ENCODE peak calls at places on chromosomes 3 and 15, in six cellular contexts. C is tibial artery; Y is GM20000; T is stimulated activated CD4-positive, alpha-beta T cell treated with anti-CD3 and anti-CD28 coated beads, Interleukin-1b, Interleukin-23, amount 100 ng/mL, for 1 hour; P is NCI-H446 treated with DMSO at 0.1 percent for 48 hours; U is IMR-90. A is an unnamed sample.

GRCh38 chr3:66336358-66336766 is 115.6 kb downstream of the SLC25A26 start:
- DNase-seq in C (no peak), Y (no peak), T (no peak), P (no peak), U (peak), A (no peak)

GRCh38 chr3:189001559-189001958 is 170.2 kb upstream of the TPRG1 start:
- DNase-seq in C (no peak), Y (no peak), T (no peak), P (no peak), U (peak), A (peak)

GRCh38 chr3:170475091-170475705 is 56.5 kb downstream of the CLDN11 start:
- DNase-seq in C (no peak), Y (no peak), T (no peak), P (no peak), U (peak), A (no peak)

GRCh38 chr15:52309154-52309548 is 13.5 kb upstream of the MYO5C start:
- DNase-seq in C (no peak), Y (peak), T (no peak), P (no peak), U (no peak), A (no peak)

GRCh38 chr3:4302747-4303146 is 422 bp upstream of the SETMAR start:
- DNase-seq in C (no peak), Y (peak), T (no peak), P (no peak), U (no peak), A (no peak)

GRCh38 chr15:63368503-63368902 is 13.1 kb downstream of the CA12 start:
- DNase-seq in C (no peak), Y (no peak), T (no peak), P (no peak), U (no peak), A (no peak)

GRCh38 chr3:171362575-171362974 is 97.6 kb downstream of the TNIK start:
- DNase-seq in C (no peak), Y (no peak), T (no peak), P (no peak), U (no peak), A (no peak)

GRCh38 chr3:159583662-159584061 is 405.0 kb upstream of the IL12A start:
- DNase-seq in C (no peak), Y (no peak), T (no peak), P (no peak), U (no peak), A (no peak)

GRCh38 chr3:190070623-190071347 is 49.9 kb downstream of the P3H2 start:
- DNase-seq in C (no peak), Y (no peak), T (no peak), P (no peak), U (peak), A (peak)

GRCh38 chr3:186946756-186947375 is 16.5 kb downstream of the ST6GAL1 start:
- DNase-seq in C (no peak), Y (peak), T (no peak), P (no peak), U (no peak), A (no peak)

GRCh38 chr3:20254268-20255117 is 68.5 kb upstream of the SGO1 start:
- DNase-seq in C (no peak), Y (no peak), T (no peak), P (no peak), U (no peak), A (no peak)

GRCh38 chr3:195263925-195264575 is 6.9 kb downstream of the XXYLT1 start:
- DNase-seq in C (no peak), Y (no peak), T (no peak), P (no peak), U (no peak), A (no peak)

GRCh38 chr15:61996056-61996635 is 64.1 kb downstream of the VPS13C start:
- DNase-seq in C (no peak), Y (peak), T (no peak), P (no peak), U (peak), A (no peak)

GRCh38 chr3:160720123-160720746 is 35.8 kb upstream of the PPM1L start:
- DNase-seq in C (no peak), Y (peak), T (no peak), P (no peak), U (no peak), A (no peak)

GRCh38 chr15:60101416-60101815 is 97.3 kb downstream of the FOXB1 start:
- DNase-seq in C (no peak), Y (no peak), T (no peak), P (no peak), U (no peak), A (no peak)

GRCh38 chr3:70789878-70790277 is 477.4 kb upstream of the MDFIC2 start:
- DNase-seq in C (no peak), Y (no peak), T (no peak), P (no peak), U (no peak), A (no peak)

GRCh38 chr3:73768594-73769308 is 144.0 kb upstream of the PDZRN3 start:
- DNase-seq in C (no peak), Y (no peak), T (no peak), P (no peak), U (peak), A (no peak)

GRCh38 chr3:15299036-15299435 is 33.4 kb downstream of the SH3BP5 start:
- DNase-seq in C (peak), Y (no peak), T (no peak), P (peak), U (no peak), A (no peak)

GRCh38 chr3:43178891-43179366 is 73.0 kb upstream of the POMGNT2 start:
- DNase-seq in C (no peak), Y (no peak), T (no peak), P (no peak), U (peak), A (peak)

GRCh38 chr15:43169888-43170287 is 15.3 kb upstream of the CCNDBP1 start:
- DNase-seq in C (no peak), Y (no peak), T (no peak), P (no peak), U (peak), A (no peak)

GRCh38 chr15:56249080-56249479 is 5.4 kb upstream of the RFX7 start:
- DNase-seq in C (no peak), Y (peak), T (no peak), P (peak), U (peak), A (no peak)

GRCh38 chr15:78438595-78439285 is 724 bp downstream of the IREB2 start:
- DNase-seq in C (no peak), Y (peak), T (no peak), P (no peak), U (no peak), A (no peak)

GRCh38 chr15:50287324-50288116 is 22.0 kb upstream of the HDC start:
- DNase-seq in C (no peak), Y (no peak), T (no peak), P (no peak), U (no peak), A (no peak)

GRCh38 chr15:69126054-69126469 is 34.4 kb upstream of the GLCE start:
- DNase-seq in C (no peak), Y (no peak), T (no peak), P (no peak), U (peak), A (no peak)

GRCh38 chr3:62252614-62253147 is 120.7 kb downstream of the FEZF2 start:
- DNase-seq in C (no peak), Y (no peak), T (no peak), P (no peak), U (peak), A (no peak)

GRCh38 chr3:152079980-152080379 is 188.7 kb upstream of the MBNL1 start:
- DNase-seq in C (no peak), Y (no peak), T (no peak), P (no peak), U (no peak), A (no peak)

GRCh38 chr3:11499144-11499543 is 144.6 kb downstream of the VGLL4 start:
- DNase-seq in C (no peak), Y (no peak), T (no peak), P (no peak), U (peak), A (peak)

A was measured in RCC 7860.